ENCODE peak calls at places on chromosomes 12 and 14, in six cellular contexts. C, S, V, Y, Z and R are unnamed samples.

GRCh38 chr14:76696361-76696760 is 64.9 kb upstream of the VASH1 start:
- DNase-seq in S (no peak), Y (no peak), Z (no peak), C (no peak), V (no peak), R (no peak)

GRCh38 chr12:91743727-91744126 is 401.9 kb downstream of the BTG1 start:
- DNase-seq in S (no peak), V (peak), Z (no peak), C (no peak), Y (no peak), R (no peak)

GRCh38 chr12:62847709-62848108 is 87.2 kb downstream of the PPM1H start:
- DNase-seq in V (no peak), Z (no peak), Y (no peak), C (no peak), S (no peak), R (no peak)

GRCh38 chr14:103705158-103705523 is 10.1 kb downstream of the XRCC3 start:
- DNase-seq in S (no peak), Y (no peak), C (no peak), V (no peak), Z (no peak), R (no peak)

GRCh38 chr12:115411121-115411520 is 727.1 kb upstream of the TBX3 start:
- DNase-seq in C (no peak), V (no peak), S (no peak), Y (no peak), Z (no peak), R (no peak)

GRCh38 chr12:51915003-51915625 is 7.8 kb downstream of the ACVRL1 start:
- DNase-seq in C (no peak), S (peak), Z (no peak), V (peak), Y (no peak), R (no peak)

GRCh38 chr12:130953783-130954543 is at the start of gene ADGRD1:
- DNase-seq in S (peak), Y (no peak), Z (no peak), V (no peak), C (no peak), R (no peak)

GRCh38 chr12:42143401-42144173 is 1.1 kb downstream of the GXYLT1 start:
- DNase-seq in C (no peak), V (peak), Y (no peak), Z (no peak), S (no peak), R (no peak)

GRCh38 chr12:15534322-15534721 is 212.0 kb downstream of the PTPRO start:
- DNase-seq in Z (peak), Y (no peak), C (no peak), S (no peak), V (no peak), R (no peak)

GRCh38 chr14:61219256-61219655 is 61.9 kb downstream of the TMEM30B start:
- DNase-seq in C (no peak), Z (no peak), S (no peak), V (no peak), Y (no peak), R (no peak)

GRCh38 chr12:68908076-68908475 is 24.9 kb downstream of the CPM start:
- DNase-seq in Z (no peak), Y (no peak), S (no peak), C (no peak), V (no peak), R (no peak)

GRCh38 chr12:89983622-89984021 is 275.0 kb upstream of the ATP2B1 start:
- DNase-seq in C (no peak), V (no peak), S (no peak), Z (no peak), Y (no peak), R (no peak)

GRCh38 chr14:22900088-22900799 is 17.2 kb downstream of the REM2 start:
- DNase-seq in S (peak), Z (peak), C (peak), Y (peak), V (peak), R (peak)

GRCh38 chr14:76877871-76878270 is 51.7 kb downstream of the LRRC74A start:
- DNase-seq in V (no peak), Y (no peak), C (no peak), Z (no peak), S (no peak), R (no peak)

GRCh38 chr12:109523071-109523470 is 45.6 kb downstream of the UBE3B start:
- DNase-seq in S (no peak), V (peak), Z (no peak), Y (no peak), C (no peak), R (no peak)

GRCh38 chr14:104793703-104793959 is 1.9 kb downstream of the AKT1 start:
- DNase-seq in V (no peak), S (no peak), Z (no peak), Y (no peak), C (no peak), R (no peak)

GRCh38 chr12:45893240-45893639 is 97.1 kb downstream of the SCAF11 start:
- DNase-seq in S (peak), Z (no peak), C (peak), V (no peak), Y (no peak), R (peak)

GRCh38 chr12:47820631-47821345 is 1.1 kb upstream of the HDAC7 start:
- DNase-seq in V (peak), Y (no peak), C (peak), Z (no peak), S (peak), R (peak)

GRCh38 chr14:34461334-34462131 is 507 bp downstream of the SPTSSA start:
- DNase-seq in C (peak), Y (no peak), Z (no peak), V (no peak), S (peak), R (peak)

GRCh38 chr12:44728566-44728965 is 147.5 kb downstream of the NELL2 start:
- DNase-seq in C (no peak), V (no peak), Z (no peak), S (no peak), Y (no peak), R (no peak)

GRCh38 chr12:101485015-101485414 is 9.9 kb downstream of the SPIC start:
- DNase-seq in Z (no peak), C (no peak), Y (no peak), S (no peak), V (no peak), R (no peak)

GRCh38 chr12:68483592-68484373 is 126.9 kb upstream of the RAP1B start:
- DNase-seq in Z (no peak), C (no peak), Y (no peak), V (no peak), S (no peak), R (no peak)

GRCh38 chr14:54818201-54819133 is 84.2 kb downstream of the GCH1 start:
- DNase-seq in V (peak), Z (no peak), Y (no peak), S (peak), C (peak), R (no peak)

GRCh38 chr12:50614167-50614762 is 109.5 kb downstream of the DIP2B start:
- DNase-seq in S (peak), V (no peak), Y (no peak), C (no peak), Z (no peak), R (peak)

GRCh38 chr14:32226051-32226450 is 23.0 kb upstream of the RNU6-8 start:
- DNase-seq in Y (no peak), S (no peak), C (no peak), V (no peak), Z (no peak), R (no peak)

GRCh38 chr12:5040368-5040767 is 3.3 kb upstream of the KCNA5 start:
- DNase-seq in Y (no peak), Z (no peak), C (no peak), V (no peak), S (no peak), R (no peak)

GRCh38 chr12:86484473-86484872 is 228.3 kb upstream of the MGAT4C start:
- DNase-seq in Y (no peak), Z (no peak), C (no peak), V (no peak), S (no peak), R (no peak)

GRCh38 chr12:32891956-32892355 is 4.6 kb downstream of the PKP2 start:
- DNase-seq in V (no peak), Y (no peak), S (no peak), C (peak), Z (no peak), R (no peak)

GRCh38 chr12:105382771-105383632 is 52.5 kb downstream of the C12orf75 start:
- DNase-seq in Z (peak), S (peak), V (peak), Y (peak), C (peak), R (peak)

GRCh38 chr12:468671-469389 is 9.1 kb downstream of the B4GALNT3 start:
- DNase-seq in Z (no peak), C (no peak), S (no peak), Y (no peak), V (no peak), R (no peak)

GRCh38 chr12:117360551-117361311 is 695 bp downstream of the NOS1 start:
- DNase-seq in V (peak), Z (no peak), C (no peak), Y (peak), S (no peak), R (no peak)

GRCh38 chr12:115004469-115005146 is 320.6 kb upstream of the TBX3 start:
- DNase-seq in C (no peak), V (no peak), Y (no peak), S (no peak), Z (no peak), R (no peak)

GRCh38 chr12:122880668-122881067 is 15.3 kb downstream of the VPS37B start:
- DNase-seq in C (peak), Z (no peak), V (peak), Y (no peak), S (no peak), R (no peak)

GRCh38 chr14:78985668-78986073 is 815.5 kb downstream of the NRXN3 start:
- DNase-seq in S (no peak), V (peak), Y (peak), C (no peak), Z (no peak), R (no peak)

GRCh38 chr12:71602745-71603577 is 60.7 kb downstream of the ZFC3H1 start:
- DNase-seq in Z (no peak), C (no peak), Y (no peak), S (no peak), V (no peak), R (no peak)

GRCh38 chr12:128424931-128425431 is 158.0 kb downstream of the TMEM132C start:
- DNase-seq in Z (no peak), C (no peak), S (no peak), Y (no peak), V (peak), R (no peak)

GRCh38 chr14:78005325-78005724 is 164.8 kb upstream of the NRXN3 start:
- DNase-seq in Z (peak), Y (no peak), S (peak), C (no peak), V (no peak), R (peak)

GRCh38 chr12:113996026-113996425 is 29.9 kb upstream of the RBM19 start:
- DNase-seq in Y (peak), V (no peak), Z (no peak), C (peak), S (no peak), R (no peak)
- TF ChIP-seq MAX in Y (no peak), V (no peak), Z (no peak), C (no peak), S (no peak), R (no peak)

DNA sequence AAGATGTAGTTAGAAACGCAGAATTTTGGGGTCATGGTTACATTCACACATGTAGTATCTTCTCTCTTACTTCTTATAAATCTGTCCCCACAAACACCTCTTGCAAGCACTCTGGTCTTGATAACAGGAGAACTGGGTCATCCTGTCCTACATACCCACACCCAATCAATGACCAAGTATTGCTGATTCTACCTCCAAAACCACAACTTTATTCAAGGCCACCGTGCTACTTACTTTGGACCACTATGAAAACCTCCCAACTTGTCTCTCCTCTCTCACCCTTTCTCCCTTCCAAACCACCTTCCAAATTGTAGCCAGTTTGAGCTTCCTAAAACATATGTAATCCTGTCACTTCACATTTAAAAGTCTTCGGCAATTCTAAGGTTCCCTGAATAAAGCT is 5.4 kb downstream of the SERPINA11 start:
- DNase-seq in V (no peak), Y (no peak), C (no peak), S (no peak), Z (no peak), R (no peak)
- TF ChIP-seq JUND in V (no peak), Y (no peak), C (no peak), S (no peak), Z (no peak), R (no peak)

GRCh38 chr14:70013269-70013873 is 134.2 kb downstream of the SMOC1 start:
- DNase-seq in C (peak), Z (no peak), V (peak), S (peak), Y (peak), R (peak)
- TF ChIP-seq RAD21 in C (peak), Z (peak), V (peak), S (peak), Y (peak), R (peak)

GRCh38 chr12:1529862-1530591 is 64.4 kb downstream of the FBXL14 start:
- DNase-seq in V (peak), C (no peak), S (peak), Z (no peak), Y (no peak), R (no peak)

GRCh38 chr12:1532367-1532752 is 62.0 kb downstream of the FBXL14 start:
- DNase-seq in Y (no peak), Z (no peak), C (no peak), V (no peak), S (no peak), R (no peak)

GRCh38 chr12:1531654-1532366 is 62.6 kb downstream of the FBXL14 start:
- DNase-seq in C (no peak), V (no peak), Y (no peak), S (no peak), Z (peak), R (no peak)

GRCh38 chr12:1530592-1531159 is 63.7 kb downstream of the FBXL14 start:
- DNase-seq in C (no peak), S (peak), Y (no peak), V (peak), Z (no peak), R (no peak)

DNA sequence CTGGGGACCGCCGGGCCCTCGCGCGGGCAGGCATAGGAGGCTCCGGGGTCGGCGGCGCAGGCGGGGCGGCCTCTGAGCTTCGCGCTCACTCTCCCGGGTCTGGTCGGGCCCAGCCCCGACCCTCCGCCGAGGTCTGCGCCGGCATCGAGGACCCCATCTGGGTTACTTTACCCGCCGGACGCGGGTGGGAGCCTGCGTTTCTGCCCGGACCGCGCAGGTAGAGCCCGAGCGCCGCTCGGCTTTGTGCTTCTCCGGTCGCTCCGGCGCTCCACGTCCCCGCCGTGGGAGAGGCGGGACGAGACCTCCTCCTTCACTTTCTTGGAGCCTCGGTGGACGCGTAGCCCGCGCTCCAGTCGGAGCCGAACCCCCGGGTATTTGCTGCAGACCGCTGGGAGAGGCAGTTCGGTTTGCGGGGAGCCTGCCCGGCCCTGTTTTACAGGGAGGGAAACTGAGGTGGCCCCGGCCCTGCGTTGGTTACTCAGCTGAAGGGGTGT is 63.2 kb downstream of the FBXL14 start:
- DNase-seq in V (no peak), Z (no peak), S (no peak), C (no peak), Y (no peak), R (no peak)
- TF ChIP-seq MAX in V (no peak), Z (no peak), S (no peak), C (no peak), Y (no peak), R (no peak)

GRCh38 chr12:64278421-64278820 is 56.3 kb upstream of the KICS2 start:
- DNase-seq in V (no peak), S (no peak), C (no peak), Z (no peak), Y (no peak), R (no peak)

GRCh38 chr12:64270411-64270810 is 48.3 kb upstream of the KICS2 start:
- DNase-seq in S (no peak), V (no peak), Z (no peak), C (no peak), Y (no peak), R (no peak)

GRCh38 chr12:64268409-64268808 is 46.3 kb upstream of the KICS2 start:
- DNase-seq in V (no peak), C (no peak), Z (no peak), S (no peak), Y (no peak), R (no peak)

GRCh38 chr12:64269161-64269560 is 47.1 kb upstream of the KICS2 start:
- DNase-seq in Z (no peak), V (no peak), Y (no peak), C (no peak), S (no peak), R (no peak)

DNA sequence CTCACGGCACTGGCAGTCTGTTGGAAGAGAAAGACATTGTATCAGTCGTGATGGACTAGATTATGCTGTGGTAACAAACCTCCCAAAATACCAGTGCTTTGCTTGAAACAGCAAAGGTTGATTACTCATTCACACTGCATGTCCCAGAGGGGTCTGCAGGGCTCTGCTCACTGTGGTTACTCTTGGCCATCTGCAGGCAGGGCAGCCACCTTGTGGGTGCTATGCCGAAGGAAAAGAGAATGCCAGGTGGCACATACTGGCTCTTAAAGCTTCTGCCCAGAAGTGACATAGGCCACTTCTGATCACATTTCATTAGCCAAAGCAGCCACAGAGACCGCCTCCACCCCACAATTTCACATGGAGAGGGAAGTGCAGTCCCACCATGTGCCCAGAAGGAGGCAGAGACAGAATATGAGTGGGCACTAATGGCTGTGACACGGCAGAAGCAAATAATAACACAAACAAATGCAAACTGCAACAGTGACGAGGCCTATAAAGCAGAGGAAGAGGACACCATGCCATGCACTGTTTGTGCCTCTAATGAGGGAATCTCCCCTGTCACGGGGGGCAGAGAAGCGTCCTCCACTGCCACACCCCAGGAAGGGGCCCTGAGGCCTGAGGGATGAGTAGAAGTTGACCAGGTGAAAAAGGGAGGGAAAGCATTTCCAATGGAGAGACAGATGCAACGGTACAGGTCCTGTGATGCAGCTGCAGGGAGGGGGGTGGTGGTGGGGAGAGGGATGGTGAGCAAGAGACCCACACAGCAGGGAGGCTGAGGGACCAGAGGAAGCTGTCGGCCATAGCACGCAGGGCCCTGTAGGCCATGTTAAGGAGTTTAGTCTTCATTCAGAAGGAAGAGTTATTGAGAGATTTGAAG is 51.7 kb upstream of the KICS2 start:
- DNase-seq in Z (no peak), Y (peak), V (peak), S (no peak), C (peak), R (peak)
- TF ChIP-seq JUND in Z (no peak), Y (no peak), V (no peak), S (no peak), C (no peak), R (no peak)

DNA sequence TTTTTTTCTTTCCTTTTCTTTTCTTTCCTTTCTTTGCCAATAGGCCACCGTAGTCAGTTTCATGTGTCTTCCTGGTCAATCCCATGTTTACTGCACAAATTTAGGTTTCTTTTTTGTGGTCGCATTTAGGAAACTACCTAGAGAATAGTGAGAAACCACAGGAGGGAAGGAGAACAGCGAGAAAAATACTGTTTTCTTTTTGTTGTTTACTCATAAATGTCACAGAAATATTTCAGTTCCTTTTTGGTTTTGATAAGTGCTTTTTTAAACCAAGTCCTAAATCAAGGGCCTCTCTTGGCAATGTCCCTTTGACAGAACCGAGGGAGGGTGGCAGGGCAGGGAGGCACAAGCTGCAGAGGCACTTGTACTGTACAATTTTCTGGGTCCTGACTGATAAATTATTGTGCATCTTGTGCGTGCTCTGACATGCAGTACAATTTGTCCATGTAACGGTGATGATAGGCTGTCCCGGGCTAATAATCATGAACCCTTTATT is 326.1 kb downstream of the CACNA1C start:
- DNase-seq in S (no peak), V (no peak), Z (peak), C (no peak), Y (no peak), R (no peak)
- TF ChIP-seq RAD21 in S (no peak), V (no peak), Z (no peak), C (no peak), Y (no peak), R (no peak)

DNA sequence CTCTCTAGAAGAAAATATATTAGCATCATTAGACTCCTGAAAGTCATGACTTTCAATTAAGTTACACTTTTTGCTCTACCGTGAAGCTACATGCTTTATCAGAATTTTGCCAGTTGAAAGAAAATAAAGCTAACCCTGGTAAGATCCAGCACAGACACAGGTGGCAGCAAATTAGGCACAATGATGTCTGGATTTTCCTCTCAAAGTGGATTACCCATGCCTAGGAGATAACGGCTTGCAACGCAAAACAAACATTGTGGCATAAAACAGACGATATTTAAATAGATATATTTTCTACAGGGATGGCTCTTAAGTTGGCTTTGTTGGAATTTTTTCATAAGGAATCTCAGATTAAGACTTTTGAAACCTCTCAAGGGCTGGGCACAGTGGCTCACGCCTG is 33.4 kb downstream of the BCAT1 start:
- DNase-seq in Z (no peak), S (no peak), V (peak), C (no peak), Y (no peak), R (no peak)
- TF ChIP-seq MAX in Z (no peak), S (no peak), V (no peak), C (no peak), Y (no peak), R (no peak)